ENCODE peak calls at places on chromosomes 5 and 9, in five cellular contexts. M, S, D, U and Y are unnamed samples.

GRCh38 chr9:101571114-101571513 is 23.7 kb downstream of the PPP3R2 start:
- DNase-seq in M (no peak), S (no peak), D (no peak), U (no peak), Y (no peak)

GRCh38 chr5:147930759-147931158 is 24.4 kb upstream of the C5orf46 start:
- DNase-seq in M (no peak), S (no peak), D (no peak), U (no peak), Y (peak)

GRCh38 chr5:109062669-109063068 is 315.0 kb downstream of the FER start:
- DNase-seq in M (no peak), S (no peak), D (no peak), U (no peak), Y (no peak)

GRCh38 chr5:91384671-91385430 is 1.7 kb upstream of the ARRDC3 start:
- DNase-seq in M (peak), S (peak), D (peak), U (peak), Y (peak)

GRCh38 chr5:95446009-95446408 is 54.8 kb downstream of the FAM81B start:
- DNase-seq in M (no peak), S (no peak), D (peak), U (no peak), Y (no peak)

GRCh38 chr5:8864053-8864452 is 681.8 kb downstream of the SEMA5A start:
- DNase-seq in M (no peak), S (no peak), D (no peak), U (no peak), Y (peak)

GRCh38 chr5:59673438-59674058 is 220.0 kb downstream of the PDE4D start:
- DNase-seq in M (peak), S (peak), D (peak), U (no peak), Y (peak)

GRCh38 chr9:75432386-75432785 is 344.1 kb downstream of the OSTF1 start:
- DNase-seq in M (no peak), S (no peak), D (no peak), U (no peak), Y (no peak)

GRCh38 chr5:149288437-149288836 is 16.8 kb downstream of the AFAP1L1 start:
- DNase-seq in M (no peak), S (no peak), D (no peak), U (no peak), Y (no peak)

GRCh38 chr5:160751297-160751696 is 100.7 kb downstream of the ATP10B start:
- DNase-seq in M (no peak), S (no peak), D (no peak), U (no peak), Y (no peak)

GRCh38 chr9:118583414-118583813 is 785.8 kb downstream of the BRINP1 start:
- DNase-seq in M (no peak), S (no peak), D (no peak), U (no peak), Y (no peak)

GRCh38 chr9:118577121-118577520 is 792.1 kb downstream of the BRINP1 start:
- DNase-seq in M (no peak), S (no peak), D (no peak), U (no peak), Y (no peak)

GRCh38 chr9:118575341-118576070 is 793.7 kb downstream of the BRINP1 start:
- DNase-seq in M (no peak), S (no peak), D (no peak), U (no peak), Y (no peak)

DNA sequence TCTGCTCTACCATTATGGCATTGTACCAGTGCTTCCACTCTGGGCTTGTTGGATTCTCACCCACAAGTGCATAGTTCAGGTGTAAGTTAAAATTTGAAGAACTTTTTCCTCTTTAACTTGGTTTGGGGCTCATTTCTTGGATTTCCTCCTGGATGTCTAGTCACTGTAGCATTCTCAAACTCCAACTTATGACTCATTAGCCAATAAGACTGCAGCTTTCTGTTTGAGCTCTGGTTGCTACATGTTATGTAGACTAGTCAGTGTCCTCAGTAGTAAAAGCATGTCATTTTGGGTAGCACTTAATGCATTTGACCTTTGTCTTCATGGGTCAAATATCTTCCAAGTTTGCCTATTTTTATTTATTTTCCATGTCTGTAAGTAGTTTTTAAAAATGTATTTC is 790.8 kb downstream of the BRINP1 start:
- DNase-seq in M (no peak), S (no peak), D (no peak), U (no peak), Y (no peak)
- TF ChIP-seq REST in M (no peak), S (no peak), D (no peak), U (no peak), Y (no peak)

DNA sequence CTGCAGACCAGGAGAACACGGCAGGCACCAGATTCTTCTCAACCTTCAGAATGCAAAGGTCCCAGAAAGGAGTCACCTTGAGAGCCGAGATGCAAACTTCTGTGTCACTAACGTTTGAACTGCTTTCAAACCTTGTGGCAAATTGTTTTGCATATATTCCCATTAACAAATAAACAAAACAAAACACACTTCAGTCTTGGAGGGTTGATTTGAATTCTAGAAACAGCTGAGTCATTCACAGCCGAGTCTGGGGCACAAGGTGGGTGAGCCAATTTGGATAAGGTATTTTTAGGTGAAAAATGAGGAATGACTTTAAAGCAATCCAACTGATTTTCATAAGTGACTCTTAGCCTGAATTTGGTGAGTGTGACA is 38.8 kb upstream of the ANKRD33B start:
- DNase-seq in M (no peak), S (no peak), D (no peak), U (no peak), Y (no peak)
- TF ChIP-seq GABPA in M (no peak), S (no peak), D (no peak), U (no peak), Y (no peak)

GRCh38 chr9:2018764-2019548 is 3.8 kb downstream of the SMARCA2 start:
- DNase-seq in M (no peak), S (no peak), D (no peak), U (no peak), Y (no peak)

GRCh38 chr9:2018162-2018643 is 3.1 kb downstream of the SMARCA2 start:
- DNase-seq in M (no peak), S (no peak), D (no peak), U (no peak), Y (no peak)

GRCh38 chr9:2016411-2017208 is 1.5 kb downstream of the SMARCA2 start:
- DNase-seq in M (peak), S (peak), D (peak), U (no peak), Y (peak)

GRCh38 chr9:2017209-2017458 is 2.0 kb downstream of the SMARCA2 start:
- DNase-seq in M (no peak), S (no peak), D (no peak), U (no peak), Y (no peak)

GRCh38 chr9:2017459-2018161 is 2.5 kb downstream of the SMARCA2 start:
- DNase-seq in M (peak), S (peak), D (peak), U (no peak), Y (peak)
- TF ChIP-seq POLR2AphosphoS5 in M (no peak), S (no peak), D (no peak), U (peak), Y (peak)

GRCh38 chr9:20553750-20554149 is 68.5 kb downstream of the MLLT3 start:
- DNase-seq in M (no peak), S (no peak), D (no peak), U (no peak), Y (no peak)
- TF ChIP-seq REST in M (no peak), S (no peak), D (no peak), U (no peak), Y (no peak)

DNA sequence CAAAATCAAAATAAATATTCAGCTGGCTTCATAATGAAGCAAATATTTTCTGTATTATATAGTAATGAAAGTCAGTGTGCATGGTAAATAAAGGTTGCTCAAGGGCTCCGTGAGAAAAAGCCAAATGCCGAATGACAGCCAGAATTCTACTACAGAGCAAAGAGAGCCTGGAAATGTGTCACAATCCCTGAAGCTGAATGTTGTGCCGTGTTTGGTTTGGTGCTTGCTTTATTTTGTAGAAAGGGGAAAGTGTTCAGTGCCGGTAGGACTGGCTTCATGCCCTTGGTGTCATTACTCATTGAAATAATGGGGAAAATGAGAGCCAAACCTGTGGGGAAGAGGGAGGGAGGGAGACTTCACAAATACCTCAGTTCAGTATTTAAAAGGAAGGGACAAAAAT is 26.8 kb upstream of the ADAMTSL1 start:
- DNase-seq in M (no peak), S (no peak), D (no peak), U (no peak), Y (no peak)
- TF ChIP-seq GABPA in M (no peak), S (no peak), D (no peak), U (no peak), Y (no peak)

GRCh38 chr5:73515232-73515631 is 17.0 kb downstream of the BTF3 start:
- DNase-seq in M (no peak), S (no peak), D (no peak), U (no peak), Y (no peak)

GRCh38 chr5:73514418-73514817 is 16.2 kb downstream of the BTF3 start:
- DNase-seq in M (no peak), S (no peak), D (no peak), U (no peak), Y (no peak)

GRCh38 chr5:73519531-73520283 is 21.5 kb downstream of the BTF3 start:
- DNase-seq in M (peak), S (peak), D (peak), U (peak), Y (peak)

GRCh38 chr5:73513996-73514395 is 15.8 kb downstream of the BTF3 start:
- DNase-seq in M (no peak), S (no peak), D (no peak), U (no peak), Y (no peak)
- TF ChIP-seq POLR2AphosphoS5 in M (no peak), S (no peak), D (no peak), U (no peak), Y (no peak)

DNA sequence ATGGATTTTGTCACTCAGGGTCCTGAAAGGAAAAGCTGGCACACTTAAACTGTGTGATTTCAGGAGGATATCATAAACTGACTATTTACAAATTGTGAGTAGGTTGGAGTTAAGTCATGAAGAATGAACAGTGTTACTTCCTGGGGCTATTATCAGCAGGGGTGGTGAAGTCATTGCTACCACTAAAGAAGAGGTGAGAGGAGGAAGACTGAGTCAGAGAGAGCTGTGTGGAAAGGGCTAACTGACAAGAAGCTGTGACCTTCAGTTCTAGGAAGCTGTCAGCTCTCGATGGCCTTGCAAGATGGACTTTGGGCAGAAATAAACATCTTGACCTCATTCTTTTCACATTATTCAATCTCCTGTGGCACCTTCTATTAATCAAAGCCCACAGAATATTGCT is 72.3 kb upstream of the STARD4 start:
- DNase-seq in M (no peak), S (no peak), D (no peak), U (no peak), Y (peak)
- TF ChIP-seq REST in M (no peak), S (no peak), D (no peak), U (no peak), Y (no peak)

DNA sequence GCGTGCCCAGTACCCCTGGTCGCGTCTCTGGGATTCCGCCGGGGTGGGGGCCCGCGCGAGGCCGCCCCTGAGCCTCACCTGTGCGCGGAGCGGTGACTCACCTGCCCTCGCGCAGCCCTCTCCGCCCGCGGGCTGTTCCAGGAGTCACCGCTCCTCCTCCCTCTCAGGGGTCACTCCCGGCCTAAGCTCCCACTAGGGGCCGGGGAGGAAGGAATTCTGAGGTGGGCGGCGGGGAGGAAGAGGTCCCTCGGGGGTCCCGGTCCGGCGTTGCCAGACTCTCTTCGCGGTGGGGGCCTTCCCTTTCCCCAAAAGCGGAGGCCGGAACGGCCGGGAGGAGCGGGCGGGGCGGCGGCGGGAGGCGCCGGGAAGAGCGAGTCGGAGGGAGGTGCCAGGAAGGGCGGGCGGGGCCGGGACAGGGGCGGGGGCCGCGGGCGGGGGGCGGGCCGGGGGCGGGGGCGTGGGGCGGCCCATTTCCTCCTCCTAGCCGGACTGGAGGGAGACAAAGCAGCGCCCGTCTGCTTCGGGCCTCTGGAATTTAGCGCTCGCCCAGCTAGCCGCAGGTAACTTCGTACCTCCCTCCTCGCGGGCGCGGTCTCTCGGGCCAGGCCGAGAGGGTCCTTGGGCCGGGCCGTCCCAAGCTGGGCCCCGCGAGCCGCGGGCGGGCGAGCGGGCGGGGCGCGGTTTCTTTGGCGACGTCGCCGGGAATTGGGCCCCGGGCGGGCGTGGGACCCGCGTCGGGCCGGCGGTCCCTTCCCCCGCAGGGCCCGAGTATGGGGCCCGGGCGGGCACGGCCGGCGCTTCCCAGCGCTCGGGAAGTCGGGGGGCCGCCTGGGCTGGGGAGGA is at the start of gene CTNNA1:
- DNase-seq in M (peak), S (peak), D (peak), U (no peak), Y (no peak)
- TF ChIP-seq GABPA in M (no peak), S (no peak), D (peak), U (no peak), Y (no peak)

DNA sequence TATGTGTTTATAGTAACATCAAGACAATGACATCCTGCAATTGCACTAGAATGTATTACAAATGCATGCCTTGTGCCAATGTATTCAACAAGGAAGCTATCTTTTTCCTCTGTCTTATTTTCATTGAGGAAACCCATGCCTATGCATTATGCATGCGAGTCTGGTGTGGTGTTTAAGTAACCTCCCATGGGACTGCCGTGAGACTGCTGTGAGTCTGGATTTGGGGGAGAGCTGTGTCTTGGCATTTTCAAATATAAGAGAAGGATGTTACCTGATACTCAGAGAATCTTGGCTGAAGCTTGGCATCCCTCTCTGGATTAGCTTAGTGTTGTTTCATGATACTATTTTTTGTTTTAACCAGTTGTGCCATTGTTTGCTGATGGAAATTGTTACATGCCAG is 98.3 kb downstream of the F2RL2 start:
- DNase-seq in M (no peak), S (no peak), D (no peak), U (no peak), Y (no peak)
- TF ChIP-seq POLR2AphosphoS5 in M (no peak), S (no peak), D (no peak), U (no peak), Y (no peak)